ENCODE peak calls at places on chromosomes 13 and 19, in six cellular contexts. One of them, this sample, is unnamed.
A peak's percentile ranks its signal among the peaks of the same experiment; 100 is the strongest.

GRCh38 chr13:42525035-42525504 is 48.9 kb upstream of the TNFSF11 start:
- DNase-seq in AG09309: no peak
- DNase-seq in GM19239: no peak
- DNase-seq in activated T-helper 2 cell treated with anti-CD3 and anti-CD28 coated beads, Interferon-gamma antibody, Interleukin-2, Interleukin-4, amounts not matched to agents 10 μg/mL and 5 μg/mL and 100 μg/mL, durations not matched to agents 14 hours and 24 hours and 36 hours: no peak
- DNase-seq in activated T-cell treated with anti-CD3 and anti-CD28 coated beads for 48 hours: no peak
- DNase-seq in stimulated activated CD8-positive, alpha-beta memory T cell treated with anti-CD3 and anti-CD28 coated beads, Interleukin-12 subunit alpha, Interleukin-12 subunit beta, amount 100 ng/mL, for 4 hours: no peak
- DNase-seq in this sample: peak; percentile 84

GRCh38 chr13:47215741-47216140 is 318.9 kb upstream of the HTR2A start:
- DNase-seq in AG09309: peak; percentile 63
- DNase-seq in GM19239: no peak
- DNase-seq in activated T-helper 2 cell treated with anti-CD3 and anti-CD28 coated beads, Interferon-gamma antibody, Interleukin-2, Interleukin-4, amounts not matched to agents 10 μg/mL and 5 μg/mL and 100 μg/mL, durations not matched to agents 14 hours and 24 hours and 36 hours: no peak
- DNase-seq in activated T-cell treated with anti-CD3 and anti-CD28 coated beads for 48 hours: no peak
- DNase-seq in stimulated activated CD8-positive, alpha-beta memory T cell treated with anti-CD3 and anti-CD28 coated beads, Interleukin-12 subunit alpha, Interleukin-12 subunit beta, amount 100 ng/mL, for 4 hours: no peak
- DNase-seq in this sample: no peak

GRCh38 chr19:1252221-1252817 is 3.9 kb downstream of the MIDN start:
- DNase-seq in AG09309: peak; percentile 87
- DNase-seq in GM19239: no peak
- DNase-seq in activated T-helper 2 cell treated with anti-CD3 and anti-CD28 coated beads, Interferon-gamma antibody, Interleukin-2, Interleukin-4, amounts not matched to agents 10 μg/mL and 5 μg/mL and 100 μg/mL, durations not matched to agents 14 hours and 24 hours and 36 hours: peak; percentile 65
- DNase-seq in activated T-cell treated with anti-CD3 and anti-CD28 coated beads for 48 hours: no peak
- DNase-seq in stimulated activated CD8-positive, alpha-beta memory T cell treated with anti-CD3 and anti-CD28 coated beads, Interleukin-12 subunit alpha, Interleukin-12 subunit beta, amount 100 ng/mL, for 4 hours: peak; percentile 53
- DNase-seq in this sample: peak; percentile 91

GRCh38 chr13:51194942-51195341 is 27.3 kb upstream of the FAM124A start:
- DNase-seq in AG09309: no peak
- DNase-seq in GM19239: no peak
- DNase-seq in activated T-helper 2 cell treated with anti-CD3 and anti-CD28 coated beads, Interferon-gamma antibody, Interleukin-2, Interleukin-4, amounts not matched to agents 10 μg/mL and 5 μg/mL and 100 μg/mL, durations not matched to agents 14 hours and 24 hours and 36 hours: no peak
- DNase-seq in activated T-cell treated with anti-CD3 and anti-CD28 coated beads for 48 hours: no peak
- DNase-seq in stimulated activated CD8-positive, alpha-beta memory T cell treated with anti-CD3 and anti-CD28 coated beads, Interleukin-12 subunit alpha, Interleukin-12 subunit beta, amount 100 ng/mL, for 4 hours: no peak
- DNase-seq in this sample: no peak

GRCh38 chr19:1449467-1450442 is at the start of gene APC2:
- DNase-seq in AG09309: no peak
- DNase-seq in GM19239: no peak
- DNase-seq in activated T-helper 2 cell treated with anti-CD3 and anti-CD28 coated beads, Interferon-gamma antibody, Interleukin-2, Interleukin-4, amounts not matched to agents 10 μg/mL and 5 μg/mL and 100 μg/mL, durations not matched to agents 14 hours and 24 hours and 36 hours: no peak
- DNase-seq in activated T-cell treated with anti-CD3 and anti-CD28 coated beads for 48 hours: no peak
- DNase-seq in stimulated activated CD8-positive, alpha-beta memory T cell treated with anti-CD3 and anti-CD28 coated beads, Interleukin-12 subunit alpha, Interleukin-12 subunit beta, amount 100 ng/mL, for 4 hours: no peak
- DNase-seq in this sample: no peak

GRCh38 chr13:27830010-27830409 is 37.7 kb downstream of the GSX1 start:
- DNase-seq in AG09309: no peak
- DNase-seq in GM19239: peak; percentile 49
- DNase-seq in activated T-helper 2 cell treated with anti-CD3 and anti-CD28 coated beads, Interferon-gamma antibody, Interleukin-2, Interleukin-4, amounts not matched to agents 10 μg/mL and 5 μg/mL and 100 μg/mL, durations not matched to agents 14 hours and 24 hours and 36 hours: peak; percentile 41
- DNase-seq in activated T-cell treated with anti-CD3 and anti-CD28 coated beads for 48 hours: peak; percentile 60
- DNase-seq in stimulated activated CD8-positive, alpha-beta memory T cell treated with anti-CD3 and anti-CD28 coated beads, Interleukin-12 subunit alpha, Interleukin-12 subunit beta, amount 100 ng/mL, for 4 hours: peak; percentile 30
- DNase-seq in this sample: no peak

GRCh38 chr19:17681505-17682125 is 6.5 kb downstream of the UNC13A start:
- DNase-seq in AG09309: peak; percentile 10
- DNase-seq in GM19239: no peak
- DNase-seq in activated T-helper 2 cell treated with anti-CD3 and anti-CD28 coated beads, Interferon-gamma antibody, Interleukin-2, Interleukin-4, amounts not matched to agents 10 μg/mL and 5 μg/mL and 100 μg/mL, durations not matched to agents 14 hours and 24 hours and 36 hours: peak; percentile 18
- DNase-seq in activated T-cell treated with anti-CD3 and anti-CD28 coated beads for 48 hours: peak; percentile 29
- DNase-seq in stimulated activated CD8-positive, alpha-beta memory T cell treated with anti-CD3 and anti-CD28 coated beads, Interleukin-12 subunit alpha, Interleukin-12 subunit beta, amount 100 ng/mL, for 4 hours: no peak
- DNase-seq in this sample: no peak

GRCh38 chr13:66489586-66489985 is 740.5 kb downstream of the PCDH9 start:
- DNase-seq in AG09309: no peak
- DNase-seq in GM19239: no peak
- DNase-seq in activated T-helper 2 cell treated with anti-CD3 and anti-CD28 coated beads, Interferon-gamma antibody, Interleukin-2, Interleukin-4, amounts not matched to agents 10 μg/mL and 5 μg/mL and 100 μg/mL, durations not matched to agents 14 hours and 24 hours and 36 hours: no peak
- DNase-seq in activated T-cell treated with anti-CD3 and anti-CD28 coated beads for 48 hours: no peak
- DNase-seq in stimulated activated CD8-positive, alpha-beta memory T cell treated with anti-CD3 and anti-CD28 coated beads, Interleukin-12 subunit alpha, Interleukin-12 subunit beta, amount 100 ng/mL, for 4 hours: no peak
- DNase-seq in this sample: no peak

GRCh38 chr19:47430041-47430802 is 10.9 kb upstream of the MEIS3 start:
- DNase-seq in AG09309: no peak
- DNase-seq in GM19239: no peak
- DNase-seq in activated T-helper 2 cell treated with anti-CD3 and anti-CD28 coated beads, Interferon-gamma antibody, Interleukin-2, Interleukin-4, amounts not matched to agents 10 μg/mL and 5 μg/mL and 100 μg/mL, durations not matched to agents 14 hours and 24 hours and 36 hours: no peak
- DNase-seq in activated T-cell treated with anti-CD3 and anti-CD28 coated beads for 48 hours: no peak
- DNase-seq in stimulated activated CD8-positive, alpha-beta memory T cell treated with anti-CD3 and anti-CD28 coated beads, Interleukin-12 subunit alpha, Interleukin-12 subunit beta, amount 100 ng/mL, for 4 hours: no peak
- DNase-seq in this sample: no peak

GRCh38 chr19:42150940-42151339 is 18.7 kb upstream of the POU2F2 start:
- DNase-seq in AG09309: no peak
- DNase-seq in GM19239: no peak
- DNase-seq in activated T-helper 2 cell treated with anti-CD3 and anti-CD28 coated beads, Interferon-gamma antibody, Interleukin-2, Interleukin-4, amounts not matched to agents 10 μg/mL and 5 μg/mL and 100 μg/mL, durations not matched to agents 14 hours and 24 hours and 36 hours: no peak
- DNase-seq in activated T-cell treated with anti-CD3 and anti-CD28 coated beads for 48 hours: no peak
- DNase-seq in stimulated activated CD8-positive, alpha-beta memory T cell treated with anti-CD3 and anti-CD28 coated beads, Interleukin-12 subunit alpha, Interleukin-12 subunit beta, amount 100 ng/mL, for 4 hours: no peak
- DNase-seq in this sample: no peak

GRCh38 chr19:53182202-53182601 is 11.0 kb downstream of the ZNF665 start:
- DNase-seq in AG09309: peak; percentile 31
- DNase-seq in GM19239: no peak
- DNase-seq in activated T-helper 2 cell treated with anti-CD3 and anti-CD28 coated beads, Interferon-gamma antibody, Interleukin-2, Interleukin-4, amounts not matched to agents 10 μg/mL and 5 μg/mL and 100 μg/mL, durations not matched to agents 14 hours and 24 hours and 36 hours: no peak
- DNase-seq in activated T-cell treated with anti-CD3 and anti-CD28 coated beads for 48 hours: no peak
- DNase-seq in stimulated activated CD8-positive, alpha-beta memory T cell treated with anti-CD3 and anti-CD28 coated beads, Interleukin-12 subunit alpha, Interleukin-12 subunit beta, amount 100 ng/mL, for 4 hours: no peak
- DNase-seq in this sample: no peak

GRCh38 chr19:39264306-39265290 is 3.6 kb upstream of the IFNL2 start:
- DNase-seq in AG09309: no peak
- DNase-seq in GM19239: no peak
- DNase-seq in activated T-helper 2 cell treated with anti-CD3 and anti-CD28 coated beads, Interferon-gamma antibody, Interleukin-2, Interleukin-4, amounts not matched to agents 10 μg/mL and 5 μg/mL and 100 μg/mL, durations not matched to agents 14 hours and 24 hours and 36 hours: no peak
- DNase-seq in activated T-cell treated with anti-CD3 and anti-CD28 coated beads for 48 hours: no peak
- DNase-seq in stimulated activated CD8-positive, alpha-beta memory T cell treated with anti-CD3 and anti-CD28 coated beads, Interleukin-12 subunit alpha, Interleukin-12 subunit beta, amount 100 ng/mL, for 4 hours: no peak
- DNase-seq in this sample: no peak

GRCh38 chr13:91278888-91279287 is 68.6 kb upstream of the MIR17HG start:
- DNase-seq in AG09309: no peak
- DNase-seq in GM19239: no peak
- DNase-seq in activated T-helper 2 cell treated with anti-CD3 and anti-CD28 coated beads, Interferon-gamma antibody, Interleukin-2, Interleukin-4, amounts not matched to agents 10 μg/mL and 5 μg/mL and 100 μg/mL, durations not matched to agents 14 hours and 24 hours and 36 hours: no peak
- DNase-seq in activated T-cell treated with anti-CD3 and anti-CD28 coated beads for 48 hours: no peak
- DNase-seq in stimulated activated CD8-positive, alpha-beta memory T cell treated with anti-CD3 and anti-CD28 coated beads, Interleukin-12 subunit alpha, Interleukin-12 subunit beta, amount 100 ng/mL, for 4 hours: no peak
- DNase-seq in this sample: no peak

GRCh38 chr13:96020155-96020575 is 33.0 kb downstream of the UGGT2 start:
- DNase-seq in AG09309: peak; percentile 18
- DNase-seq in GM19239: peak; percentile 9
- DNase-seq in activated T-helper 2 cell treated with anti-CD3 and anti-CD28 coated beads, Interferon-gamma antibody, Interleukin-2, Interleukin-4, amounts not matched to agents 10 μg/mL and 5 μg/mL and 100 μg/mL, durations not matched to agents 14 hours and 24 hours and 36 hours: no peak
- DNase-seq in activated T-cell treated with anti-CD3 and anti-CD28 coated beads for 48 hours: no peak
- DNase-seq in stimulated activated CD8-positive, alpha-beta memory T cell treated with anti-CD3 and anti-CD28 coated beads, Interleukin-12 subunit alpha, Interleukin-12 subunit beta, amount 100 ng/mL, for 4 hours: no peak
- DNase-seq in this sample: peak; percentile 25

GRCh38 chr13:75482070-75482819 is at the start of gene TBC1D4:
- DNase-seq in AG09309: peak; percentile 62
- DNase-seq in GM19239: no peak
- DNase-seq in activated T-helper 2 cell treated with anti-CD3 and anti-CD28 coated beads, Interferon-gamma antibody, Interleukin-2, Interleukin-4, amounts not matched to agents 10 μg/mL and 5 μg/mL and 100 μg/mL, durations not matched to agents 14 hours and 24 hours and 36 hours: peak; percentile 50
- DNase-seq in activated T-cell treated with anti-CD3 and anti-CD28 coated beads for 48 hours: peak; percentile 57
- DNase-seq in stimulated activated CD8-positive, alpha-beta memory T cell treated with anti-CD3 and anti-CD28 coated beads, Interleukin-12 subunit alpha, Interleukin-12 subunit beta, amount 100 ng/mL, for 4 hours: peak; percentile 16
- DNase-seq in this sample: peak; percentile 87

GRCh38 chr13:43054803-43055802 is 31.7 kb downstream of the DNAJC15 start:
- DNase-seq in AG09309: peak; percentile 42
- DNase-seq in GM19239: no peak
- DNase-seq in activated T-helper 2 cell treated with anti-CD3 and anti-CD28 coated beads, Interferon-gamma antibody, Interleukin-2, Interleukin-4, amounts not matched to agents 10 μg/mL and 5 μg/mL and 100 μg/mL, durations not matched to agents 14 hours and 24 hours and 36 hours: no peak
- DNase-seq in activated T-cell treated with anti-CD3 and anti-CD28 coated beads for 48 hours: no peak
- DNase-seq in stimulated activated CD8-positive, alpha-beta memory T cell treated with anti-CD3 and anti-CD28 coated beads, Interleukin-12 subunit alpha, Interleukin-12 subunit beta, amount 100 ng/mL, for 4 hours: no peak
- DNase-seq in this sample: no peak

GRCh38 chr13:51910508-51910907 is 48.7 kb downstream of the CCDC70 start:
- DNase-seq in AG09309: no peak
- DNase-seq in GM19239: no peak
- DNase-seq in activated T-helper 2 cell treated with anti-CD3 and anti-CD28 coated beads, Interferon-gamma antibody, Interleukin-2, Interleukin-4, amounts not matched to agents 10 μg/mL and 5 μg/mL and 100 μg/mL, durations not matched to agents 14 hours and 24 hours and 36 hours: no peak
- DNase-seq in activated T-cell treated with anti-CD3 and anti-CD28 coated beads for 48 hours: no peak
- DNase-seq in stimulated activated CD8-positive, alpha-beta memory T cell treated with anti-CD3 and anti-CD28 coated beads, Interleukin-12 subunit alpha, Interleukin-12 subunit beta, amount 100 ng/mL, for 4 hours: no peak
- DNase-seq in this sample: no peak

GRCh38 chr19:45753548-45753947 is 15.5 kb downstream of the SIX5 start:
- DNase-seq in AG09309: no peak
- DNase-seq in GM19239: no peak
- DNase-seq in activated T-helper 2 cell treated with anti-CD3 and anti-CD28 coated beads, Interferon-gamma antibody, Interleukin-2, Interleukin-4, amounts not matched to agents 10 μg/mL and 5 μg/mL and 100 μg/mL, durations not matched to agents 14 hours and 24 hours and 36 hours: no peak
- DNase-seq in activated T-cell treated with anti-CD3 and anti-CD28 coated beads for 48 hours: no peak
- DNase-seq in stimulated activated CD8-positive, alpha-beta memory T cell treated with anti-CD3 and anti-CD28 coated beads, Interleukin-12 subunit alpha, Interleukin-12 subunit beta, amount 100 ng/mL, for 4 hours: no peak
- DNase-seq in this sample: no peak

GRCh38 chr19:39299832-39300231 is 3.6 kb downstream of the IFNL1 start:
- DNase-seq in AG09309: no peak
- DNase-seq in GM19239: no peak
- DNase-seq in activated T-helper 2 cell treated with anti-CD3 and anti-CD28 coated beads, Interferon-gamma antibody, Interleukin-2, Interleukin-4, amounts not matched to agents 10 μg/mL and 5 μg/mL and 100 μg/mL, durations not matched to agents 14 hours and 24 hours and 36 hours: no peak
- DNase-seq in activated T-cell treated with anti-CD3 and anti-CD28 coated beads for 48 hours: no peak
- DNase-seq in stimulated activated CD8-positive, alpha-beta memory T cell treated with anti-CD3 and anti-CD28 coated beads, Interleukin-12 subunit alpha, Interleukin-12 subunit beta, amount 100 ng/mL, for 4 hours: no peak
- DNase-seq in this sample: no peak

GRCh38 chr13:98978280-98978679 is 416 bp upstream of the DOCK9 start:
- DNase-seq in AG09309: no peak
- DNase-seq in GM19239: no peak
- DNase-seq in activated T-helper 2 cell treated with anti-CD3 and anti-CD28 coated beads, Interferon-gamma antibody, Interleukin-2, Interleukin-4, amounts not matched to agents 10 μg/mL and 5 μg/mL and 100 μg/mL, durations not matched to agents 14 hours and 24 hours and 36 hours: no peak
- DNase-seq in activated T-cell treated with anti-CD3 and anti-CD28 coated beads for 48 hours: no peak
- DNase-seq in stimulated activated CD8-positive, alpha-beta memory T cell treated with anti-CD3 and anti-CD28 coated beads, Interleukin-12 subunit alpha, Interleukin-12 subunit beta, amount 100 ng/mL, for 4 hours: no peak
- DNase-seq in this sample: peak; percentile 74

GRCh38 chr19:31262673-31263308 is 86.4 kb downstream of the TSHZ3 start:
- DNase-seq in AG09309: no peak
- DNase-seq in GM19239: no peak
- DNase-seq in activated T-helper 2 cell treated with anti-CD3 and anti-CD28 coated beads, Interferon-gamma antibody, Interleukin-2, Interleukin-4, amounts not matched to agents 10 μg/mL and 5 μg/mL and 100 μg/mL, durations not matched to agents 14 hours and 24 hours and 36 hours: no peak
- DNase-seq in activated T-cell treated with anti-CD3 and anti-CD28 coated beads for 48 hours: no peak
- DNase-seq in stimulated activated CD8-positive, alpha-beta memory T cell treated with anti-CD3 and anti-CD28 coated beads, Interleukin-12 subunit alpha, Interleukin-12 subunit beta, amount 100 ng/mL, for 4 hours: no peak
- DNase-seq in this sample: no peak

GRCh38 chr19:48720251-48720612 is 707 bp upstream of the MAMSTR start:
- DNase-seq in AG09309: no peak
- DNase-seq in GM19239: no peak
- DNase-seq in activated T-helper 2 cell treated with anti-CD3 and anti-CD28 coated beads, Interferon-gamma antibody, Interleukin-2, Interleukin-4, amounts not matched to agents 10 μg/mL and 5 μg/mL and 100 μg/mL, durations not matched to agents 14 hours and 24 hours and 36 hours: no peak
- DNase-seq in activated T-cell treated with anti-CD3 and anti-CD28 coated beads for 48 hours: no peak
- DNase-seq in stimulated activated CD8-positive, alpha-beta memory T cell treated with anti-CD3 and anti-CD28 coated beads, Interleukin-12 subunit alpha, Interleukin-12 subunit beta, amount 100 ng/mL, for 4 hours: no peak
- DNase-seq in this sample: no peak

GRCh38 chr13:67285611-67286010 is 55.5 kb upstream of the PCDH9 start:
- DNase-seq in AG09309: no peak
- DNase-seq in GM19239: no peak
- DNase-seq in activated T-helper 2 cell treated with anti-CD3 and anti-CD28 coated beads, Interferon-gamma antibody, Interleukin-2, Interleukin-4, amounts not matched to agents 10 μg/mL and 5 μg/mL and 100 μg/mL, durations not matched to agents 14 hours and 24 hours and 36 hours: no peak
- DNase-seq in activated T-cell treated with anti-CD3 and anti-CD28 coated beads for 48 hours: no peak
- DNase-seq in stimulated activated CD8-positive, alpha-beta memory T cell treated with anti-CD3 and anti-CD28 coated beads, Interleukin-12 subunit alpha, Interleukin-12 subunit beta, amount 100 ng/mL, for 4 hours: no peak
- DNase-seq in this sample: no peak

GRCh38 chr13:113597386-113598080 is 13.0 kb downstream of the TFDP1 start:
- DNase-seq in AG09309: no peak
- DNase-seq in GM19239: no peak
- DNase-seq in activated T-helper 2 cell treated with anti-CD3 and anti-CD28 coated beads, Interferon-gamma antibody, Interleukin-2, Interleukin-4, amounts not matched to agents 10 μg/mL and 5 μg/mL and 100 μg/mL, durations not matched to agents 14 hours and 24 hours and 36 hours: no peak
- DNase-seq in activated T-cell treated with anti-CD3 and anti-CD28 coated beads for 48 hours: no peak
- DNase-seq in stimulated activated CD8-positive, alpha-beta memory T cell treated with anti-CD3 and anti-CD28 coated beads, Interleukin-12 subunit alpha, Interleukin-12 subunit beta, amount 100 ng/mL, for 4 hours: no peak
- DNase-seq in this sample: no peak

GRCh38 chr19:3210347-3211017 is 14.0 kb upstream of the CELF5 start:
- DNase-seq in AG09309: no peak
- DNase-seq in GM19239: peak; percentile 93
- DNase-seq in activated T-helper 2 cell treated with anti-CD3 and anti-CD28 coated beads, Interferon-gamma antibody, Interleukin-2, Interleukin-4, amounts not matched to agents 10 μg/mL and 5 μg/mL and 100 μg/mL, durations not matched to agents 14 hours and 24 hours and 36 hours: peak; percentile 43
- DNase-seq in activated T-cell treated with anti-CD3 and anti-CD28 coated beads for 48 hours: peak; percentile 63
- DNase-seq in stimulated activated CD8-positive, alpha-beta memory T cell treated with anti-CD3 and anti-CD28 coated beads, Interleukin-12 subunit alpha, Interleukin-12 subunit beta, amount 100 ng/mL, for 4 hours: peak; percentile 32
- DNase-seq in this sample: peak; percentile 51

GRCh38 chr19:662207-662961 is 630 bp downstream of the RNF126 start:
- DNase-seq in AG09309: no peak
- DNase-seq in GM19239: peak; percentile 79
- DNase-seq in activated T-helper 2 cell treated with anti-CD3 and anti-CD28 coated beads, Interferon-gamma antibody, Interleukin-2, Interleukin-4, amounts not matched to agents 10 μg/mL and 5 μg/mL and 100 μg/mL, durations not matched to agents 14 hours and 24 hours and 36 hours: peak; percentile 69
- DNase-seq in activated T-cell treated with anti-CD3 and anti-CD28 coated beads for 48 hours: peak; percentile 64
- DNase-seq in stimulated activated CD8-positive, alpha-beta memory T cell treated with anti-CD3 and anti-CD28 coated beads, Interleukin-12 subunit alpha, Interleukin-12 subunit beta, amount 100 ng/mL, for 4 hours: peak; percentile 61
- DNase-seq in this sample: peak; percentile 51

GRCh38 chr13:63274772-63275171 is 1859.1 kb upstream of the PCDH20 start:
- DNase-seq in AG09309: no peak
- DNase-seq in GM19239: no peak
- DNase-seq in activated T-helper 2 cell treated with anti-CD3 and anti-CD28 coated beads, Interferon-gamma antibody, Interleukin-2, Interleukin-4, amounts not matched to agents 10 μg/mL and 5 μg/mL and 100 μg/mL, durations not matched to agents 14 hours and 24 hours and 36 hours: no peak
- DNase-seq in activated T-cell treated with anti-CD3 and anti-CD28 coated beads for 48 hours: no peak
- DNase-seq in stimulated activated CD8-positive, alpha-beta memory T cell treated with anti-CD3 and anti-CD28 coated beads, Interleukin-12 subunit alpha, Interleukin-12 subunit beta, amount 100 ng/mL, for 4 hours: no peak
- DNase-seq in this sample: no peak

GRCh38 chr13:106100261-106100919 is 435.1 kb downstream of the EFNB2 start:
- DNase-seq in AG09309: no peak
- DNase-seq in GM19239: no peak
- DNase-seq in activated T-helper 2 cell treated with anti-CD3 and anti-CD28 coated beads, Interferon-gamma antibody, Interleukin-2, Interleukin-4, amounts not matched to agents 10 μg/mL and 5 μg/mL and 100 μg/mL, durations not matched to agents 14 hours and 24 hours and 36 hours: no peak
- DNase-seq in activated T-cell treated with anti-CD3 and anti-CD28 coated beads for 48 hours: no peak
- DNase-seq in stimulated activated CD8-positive, alpha-beta memory T cell treated with anti-CD3 and anti-CD28 coated beads, Interleukin-12 subunit alpha, Interleukin-12 subunit beta, amount 100 ng/mL, for 4 hours: no peak
- DNase-seq in this sample: no peak

GRCh38 chr19:53881482-53882390 is at the start of gene PRKCG:
- DNase-seq in AG09309: no peak
- DNase-seq in GM19239: no peak
- DNase-seq in activated T-helper 2 cell treated with anti-CD3 and anti-CD28 coated beads, Interferon-gamma antibody, Interleukin-2, Interleukin-4, amounts not matched to agents 10 μg/mL and 5 μg/mL and 100 μg/mL, durations not matched to agents 14 hours and 24 hours and 36 hours: peak; percentile 51
- DNase-seq in activated T-cell treated with anti-CD3 and anti-CD28 coated beads for 48 hours: no peak
- DNase-seq in stimulated activated CD8-positive, alpha-beta memory T cell treated with anti-CD3 and anti-CD28 coated beads, Interleukin-12 subunit alpha, Interleukin-12 subunit beta, amount 100 ng/mL, for 4 hours: peak; percentile 43
- DNase-seq in this sample: no peak

GRCh38 chr19:7769171-7769570 is 6.1 kb downstream of the CLEC4M start:
- DNase-seq in AG09309: no peak
- DNase-seq in GM19239: no peak
- DNase-seq in activated T-helper 2 cell treated with anti-CD3 and anti-CD28 coated beads, Interferon-gamma antibody, Interleukin-2, Interleukin-4, amounts not matched to agents 10 μg/mL and 5 μg/mL and 100 μg/mL, durations not matched to agents 14 hours and 24 hours and 36 hours: no peak
- DNase-seq in activated T-cell treated with anti-CD3 and anti-CD28 coated beads for 48 hours: no peak
- DNase-seq in stimulated activated CD8-positive, alpha-beta memory T cell treated with anti-CD3 and anti-CD28 coated beads, Interleukin-12 subunit alpha, Interleukin-12 subunit beta, amount 100 ng/mL, for 4 hours: no peak
- DNase-seq in this sample: no peak

GRCh38 chr19:6038634-6039405 is 60.9 kb upstream of the RANBP3 start:
- DNase-seq in AG09309: no peak
- DNase-seq in GM19239: peak; percentile 31
- DNase-seq in activated T-helper 2 cell treated with anti-CD3 and anti-CD28 coated beads, Interferon-gamma antibody, Interleukin-2, Interleukin-4, amounts not matched to agents 10 μg/mL and 5 μg/mL and 100 μg/mL, durations not matched to agents 14 hours and 24 hours and 36 hours: no peak
- DNase-seq in activated T-cell treated with anti-CD3 and anti-CD28 coated beads for 48 hours: peak; percentile 42
- DNase-seq in stimulated activated CD8-positive, alpha-beta memory T cell treated with anti-CD3 and anti-CD28 coated beads, Interleukin-12 subunit alpha, Interleukin-12 subunit beta, amount 100 ng/mL, for 4 hours: no peak
- DNase-seq in this sample: no peak

GRCh38 chr19:11421607-11422098 is 2.5 kb upstream of the RGL3 start:
- DNase-seq in AG09309: no peak
- DNase-seq in GM19239: peak; percentile 72
- DNase-seq in activated T-helper 2 cell treated with anti-CD3 and anti-CD28 coated beads, Interferon-gamma antibody, Interleukin-2, Interleukin-4, amounts not matched to agents 10 μg/mL and 5 μg/mL and 100 μg/mL, durations not matched to agents 14 hours and 24 hours and 36 hours: peak; percentile 16
- DNase-seq in activated T-cell treated with anti-CD3 and anti-CD28 coated beads for 48 hours: peak; percentile 41
- DNase-seq in stimulated activated CD8-positive, alpha-beta memory T cell treated with anti-CD3 and anti-CD28 coated beads, Interleukin-12 subunit alpha, Interleukin-12 subunit beta, amount 100 ng/mL, for 4 hours: no peak
- DNase-seq in this sample: no peak

GRCh38 chr19:8441725-8442544 is 2.8 kb upstream of the HNRNPM start:
- DNase-seq in AG09309: no peak
- DNase-seq in GM19239: no peak
- DNase-seq in activated T-helper 2 cell treated with anti-CD3 and anti-CD28 coated beads, Interferon-gamma antibody, Interleukin-2, Interleukin-4, amounts not matched to agents 10 μg/mL and 5 μg/mL and 100 μg/mL, durations not matched to agents 14 hours and 24 hours and 36 hours: no peak
- DNase-seq in activated T-cell treated with anti-CD3 and anti-CD28 coated beads for 48 hours: no peak
- DNase-seq in stimulated activated CD8-positive, alpha-beta memory T cell treated with anti-CD3 and anti-CD28 coated beads, Interleukin-12 subunit alpha, Interleukin-12 subunit beta, amount 100 ng/mL, for 4 hours: no peak
- DNase-seq in this sample: no peak

GRCh38 chr13:19056984-19057490 is 124.6 kb downstream of the TUBA3C start:
- DNase-seq in AG09309: no peak
- DNase-seq in GM19239: no peak
- DNase-seq in activated T-helper 2 cell treated with anti-CD3 and anti-CD28 coated beads, Interferon-gamma antibody, Interleukin-2, Interleukin-4, amounts not matched to agents 10 μg/mL and 5 μg/mL and 100 μg/mL, durations not matched to agents 14 hours and 24 hours and 36 hours: no peak
- DNase-seq in activated T-cell treated with anti-CD3 and anti-CD28 coated beads for 48 hours: no peak
- DNase-seq in stimulated activated CD8-positive, alpha-beta memory T cell treated with anti-CD3 and anti-CD28 coated beads, Interleukin-12 subunit alpha, Interleukin-12 subunit beta, amount 100 ng/mL, for 4 hours: no peak
- DNase-seq in this sample: no peak

GRCh38 chr13:99969368-99969933 is 2.1 kb downstream of the ZIC5 start:
- DNase-seq in AG09309: no peak
- DNase-seq in GM19239: no peak
- DNase-seq in activated T-helper 2 cell treated with anti-CD3 and anti-CD28 coated beads, Interferon-gamma antibody, Interleukin-2, Interleukin-4, amounts not matched to agents 10 μg/mL and 5 μg/mL and 100 μg/mL, durations not matched to agents 14 hours and 24 hours and 36 hours: no peak
- DNase-seq in activated T-cell treated with anti-CD3 and anti-CD28 coated beads for 48 hours: no peak
- DNase-seq in stimulated activated CD8-positive, alpha-beta memory T cell treated with anti-CD3 and anti-CD28 coated beads, Interleukin-12 subunit alpha, Interleukin-12 subunit beta, amount 100 ng/mL, for 4 hours: no peak
- DNase-seq in this sample: no peak

GRCh38 chr13:80249906-80250513 is 90.9 kb downstream of the SPRY2 start:
- DNase-seq in AG09309: no peak
- DNase-seq in GM19239: no peak
- DNase-seq in activated T-helper 2 cell treated with anti-CD3 and anti-CD28 coated beads, Interferon-gamma antibody, Interleukin-2, Interleukin-4, amounts not matched to agents 10 μg/mL and 5 μg/mL and 100 μg/mL, durations not matched to agents 14 hours and 24 hours and 36 hours: no peak
- DNase-seq in activated T-cell treated with anti-CD3 and anti-CD28 coated beads for 48 hours: no peak
- DNase-seq in stimulated activated CD8-positive, alpha-beta memory T cell treated with anti-CD3 and anti-CD28 coated beads, Interleukin-12 subunit alpha, Interleukin-12 subunit beta, amount 100 ng/mL, for 4 hours: no peak
- DNase-seq in this sample: no peak

GRCh38 chr13:30431269-30431950 is 9.1 kb downstream of the UBE2L5 start:
- DNase-seq in AG09309: no peak
- DNase-seq in GM19239: no peak
- DNase-seq in activated T-helper 2 cell treated with anti-CD3 and anti-CD28 coated beads, Interferon-gamma antibody, Interleukin-2, Interleukin-4, amounts not matched to agents 10 μg/mL and 5 μg/mL and 100 μg/mL, durations not matched to agents 14 hours and 24 hours and 36 hours: no peak
- DNase-seq in activated T-cell treated with anti-CD3 and anti-CD28 coated beads for 48 hours: no peak
- DNase-seq in stimulated activated CD8-positive, alpha-beta memory T cell treated with anti-CD3 and anti-CD28 coated beads, Interleukin-12 subunit alpha, Interleukin-12 subunit beta, amount 100 ng/mL, for 4 hours: no peak
- DNase-seq in this sample: peak; percentile 59

GRCh38 chr13:99663185-99663825 is 162.0 kb downstream of the TM9SF2 start:
- DNase-seq in AG09309: no peak
- DNase-seq in GM19239: no peak
- DNase-seq in activated T-helper 2 cell treated with anti-CD3 and anti-CD28 coated beads, Interferon-gamma antibody, Interleukin-2, Interleukin-4, amounts not matched to agents 10 μg/mL and 5 μg/mL and 100 μg/mL, durations not matched to agents 14 hours and 24 hours and 36 hours: no peak
- DNase-seq in activated T-cell treated with anti-CD3 and anti-CD28 coated beads for 48 hours: no peak
- DNase-seq in stimulated activated CD8-positive, alpha-beta memory T cell treated with anti-CD3 and anti-CD28 coated beads, Interleukin-12 subunit alpha, Interleukin-12 subunit beta, amount 100 ng/mL, for 4 hours: no peak
- DNase-seq in this sample: no peak

This sample was measured in RCC 7860.